ENCODE peak calls at places on chromosomes 5 and 9, in five cellular contexts. N, V, Z, W and E are unnamed samples. For H3K4me1, the result is how much of the 10 kb centered on the place peaks cover.

GRCh38 chr9:3894764-3895163 is 369.0 kb upstream of the RFX3 start:
- DNase-seq in N (no peak), W (no peak), V (peak), Z (no peak), E (no peak)

GRCh38 chr5:137370096-137370495 is 129.0 kb downstream of the SPOCK1 start:
- DNase-seq in W (no peak), V (peak), N (no peak), Z (no peak), E (no peak)

GRCh38 chr9:132683873-132684272 is 13.6 kb downstream of the GTF3C4 start:
- DNase-seq in W (no peak), Z (no peak), V (no peak), N (no peak), E (no peak)

GRCh38 chr5:61597684-61598083 is 265.6 kb downstream of the ZSWIM6 start:
- DNase-seq in N (no peak), V (no peak), W (no peak), Z (no peak), E (no peak)

GRCh38 chr5:112921031-112921832 is 795 bp downstream of the REEP5 start:
- DNase-seq in W (peak), Z (peak), N (peak), V (peak), E (peak)

GRCh38 chr9:112037281-112038016 is 137.6 kb downstream of the SUSD1 start:
- DNase-seq in W (no peak), V (peak), N (peak), Z (no peak), E (peak)

GRCh38 chr9:39588056-39588814 is 232.8 kb downstream of the SPATA31A1 start:
- DNase-seq in V (no peak), Z (no peak), W (no peak), N (no peak), E (no peak)

GRCh38 chr9:5947912-5948311 is 57.2 kb downstream of the MLANA start:
- DNase-seq in V (no peak), N (no peak), Z (no peak), W (peak), E (no peak)

GRCh38 chr9:113634597-113635515 is 171.3 kb downstream of the RGS3 start:
- DNase-seq in W (peak), N (no peak), Z (peak), V (no peak), E (no peak)

GRCh38 chr5:75992677-75993582 is 90.3 kb upstream of the SV2C start:
- DNase-seq in N (no peak), W (no peak), Z (no peak), V (no peak), E (no peak)

GRCh38 chr5:116733995-116734716 is 159.5 kb upstream of the SEMA6A start:
- DNase-seq in W (peak), V (no peak), Z (no peak), N (no peak), E (no peak)

GRCh38 chr9:97293207-97293721 is 14.2 kb upstream of the CCDC180 start:
- DNase-seq in W (peak), N (no peak), Z (peak), V (peak), E (no peak)

GRCh38 chr5:82735160-82735789 is 341.9 kb downstream of the TMEM167A start:
- DNase-seq in Z (no peak), V (no peak), N (no peak), W (no peak), E (no peak)

GRCh38 chr9:98097836-98098235 is 21.2 kb downstream of the TRIM14 start:
- DNase-seq in W (no peak), Z (no peak), N (peak), V (no peak), E (peak)

GRCh38 chr9:91465420-91465819 is 41.8 kb upstream of the NFIL3 start:
- DNase-seq in N (no peak), V (peak), W (no peak), Z (no peak), E (no peak)

GRCh38 chr5:56910123-56910951 is 941 bp downstream of the SETD9 start:
- DNase-seq in W (peak), N (no peak), V (peak), Z (peak), E (no peak)

GRCh38 chr5:157710887-157711286 is 20.3 kb upstream of the THG1L start:
- DNase-seq in Z (no peak), N (no peak), V (peak), W (no peak), E (no peak)

GRCh38 chr9:976805-977360 is 428 bp downstream of the DMRT3 start:
- DNase-seq in W (peak), Z (no peak), V (no peak), N (no peak), E (no peak)

GRCh38 chr9:83068414-83068813 is 5.5 kb upstream of the RASEF start:
- DNase-seq in N (no peak), W (no peak), V (no peak), Z (no peak), E (no peak)

GRCh38 chr5:176521286-176521685 is 15.9 kb downstream of the RNF44 start:
- DNase-seq in V (no peak), N (no peak), W (no peak), Z (no peak), E (no peak)

GRCh38 chr5:56481998-56482698 is 249.0 kb upstream of the ANKRD55 start:
- DNase-seq in N (no peak), W (no peak), Z (no peak), V (peak), E (no peak)

GRCh38 chr5:31770157-31770556 is 131.2 kb downstream of the PDZD2 start:
- DNase-seq in V (no peak), W (peak), Z (no peak), N (no peak), E (no peak)

GRCh38 chr9:70477907-70478480 is 63.5 kb upstream of the KLF9 start:
- DNase-seq in Z (no peak), V (no peak), W (no peak), N (no peak), E (no peak)

GRCh38 chr9:98551511-98552286 is 157.0 kb downstream of the GABBR2 start:
- DNase-seq in V (peak), N (no peak), Z (no peak), W (peak), E (no peak)

GRCh38 chr9:74642376-74642775 is 145.2 kb downstream of the RORB start:
- DNase-seq in N (no peak), W (no peak), Z (no peak), V (no peak), E (no peak)

GRCh38 chr5:151151793-151152192 is 5.8 kb downstream of the ANXA6 start:
- DNase-seq in N (no peak), Z (peak), W (no peak), V (peak), E (no peak)

GRCh38 chr5:119402555-119402954 is 46.7 kb downstream of the TNFAIP8 start:
- DNase-seq in W (peak), V (no peak), N (no peak), Z (no peak), E (no peak)

GRCh38 chr5:42948961-42949347 is 91.2 kb downstream of the ANXA2R start:
- DNase-seq in V (peak), W (no peak), Z (no peak), N (no peak), E (no peak)

GRCh38 chr5:111747336-111747735 is 9.7 kb downstream of the NREP start:
- DNase-seq in Z (no peak), W (no peak), V (peak), N (no peak), E (no peak)

GRCh38 chr9:95083086-95083768 is 234.3 kb downstream of the FANCC start:
- DNase-seq in V (no peak), W (no peak), Z (no peak), N (no peak), E (no peak)

GRCh38 chr9:95082401-95083084 is 235.0 kb downstream of the FANCC start:
- DNase-seq in N (no peak), W (no peak), V (no peak), Z (peak), E (no peak)

GRCh38 chr9:95085861-95086563 is 231.5 kb downstream of the FANCC start:
- DNase-seq in Z (no peak), V (no peak), N (no peak), W (no peak), E (no peak)

GRCh38 chr9:95085036-95085770 is 232.3 kb downstream of the FANCC start:
- DNase-seq in V (no peak), Z (no peak), W (no peak), N (no peak), E (no peak)

DNA sequence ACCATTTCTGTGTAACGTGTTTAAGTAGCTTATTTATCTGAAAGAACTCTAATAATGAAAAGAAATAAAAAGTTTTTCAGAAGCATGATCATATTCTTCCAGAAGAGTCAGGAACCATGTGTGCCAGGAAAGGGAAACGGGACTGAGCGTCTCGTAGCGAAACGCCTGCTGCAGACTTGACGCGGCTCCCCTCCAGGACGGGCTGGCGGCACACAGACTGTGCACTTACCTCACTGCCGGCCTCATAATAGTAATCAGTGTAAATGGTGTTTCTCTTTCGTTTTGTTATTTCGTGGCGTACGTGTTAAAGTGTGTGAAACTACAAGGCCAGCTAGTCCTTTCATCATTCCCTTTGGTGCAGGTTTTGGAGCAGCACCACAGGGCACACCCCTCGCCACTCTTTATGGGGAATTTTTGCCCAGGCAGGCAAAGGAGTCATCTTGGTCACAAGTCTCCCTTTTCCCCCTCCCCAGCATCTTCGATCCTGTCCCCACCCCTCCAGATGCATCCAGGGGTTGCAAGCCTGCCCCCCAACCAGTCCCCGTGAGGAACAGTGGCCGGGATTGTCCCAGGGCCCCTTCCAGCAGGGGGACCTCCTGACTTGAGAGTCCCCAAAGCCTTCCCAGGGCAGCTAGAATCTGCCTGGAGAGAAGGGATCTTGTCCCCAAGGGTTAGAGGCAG is 233.1 kb downstream of the FANCC start:
- DNase-seq in N (no peak), Z (no peak), V (no peak), W (no peak), E (no peak)
- H3K27ac ChIP-seq in N (no peak), Z (peak), V (no peak), W (no peak), E (no peak)

GRCh38 chr9:128687453-128687852 is 1.6 kb upstream of the SET start:
- DNase-seq in W (no peak), Z (no peak), V (no peak), N (no peak), E (no peak)
- H3K4me3 ChIP-seq in W (no peak), Z (no peak), V (no peak), N (no peak), E (no peak)

DNA sequence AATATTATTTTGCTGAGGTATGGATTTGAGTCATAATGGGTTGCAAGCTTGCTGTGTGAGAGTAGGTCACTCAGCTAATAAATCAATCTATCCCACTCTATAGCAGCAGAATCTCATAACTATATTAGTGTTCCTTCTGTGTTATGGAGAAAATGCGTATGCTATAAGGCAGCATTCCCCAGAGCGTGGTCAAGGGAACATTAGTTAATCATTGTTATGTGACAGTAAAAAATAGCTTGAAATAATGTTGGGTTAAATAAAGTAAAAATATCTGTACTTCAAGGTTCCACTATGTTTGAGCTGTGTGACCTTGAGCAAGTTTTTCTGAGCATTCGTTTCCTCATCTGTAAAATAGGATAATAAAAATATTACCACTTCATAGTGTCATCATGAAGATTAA is 7.8 kb downstream of the TRIM32 start:
- DNase-seq in N (no peak), Z (no peak), V (no peak), W (no peak), E (no peak)
- H3K4me1 ChIP-seq in N (under half), Z (under half), V (half or more), W (under half), E (under half)

DNA sequence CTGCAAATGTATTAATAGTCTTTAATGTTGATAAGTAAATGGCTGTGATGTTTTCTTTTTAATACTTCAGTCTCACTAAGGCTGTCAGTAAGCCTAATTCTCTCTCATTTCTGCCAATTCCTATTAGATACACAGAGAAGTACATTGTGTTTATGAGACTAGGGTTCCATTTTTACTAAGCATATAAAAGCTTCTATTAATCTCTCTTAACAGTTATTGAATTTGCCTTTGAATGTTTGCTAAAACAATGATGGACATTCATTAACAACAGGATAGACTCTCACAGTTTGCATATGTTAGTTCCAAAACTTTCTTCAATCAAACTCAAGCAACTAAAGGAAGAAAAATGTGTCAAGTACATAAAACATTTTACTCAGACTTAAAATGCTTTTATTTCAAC is 659.3 kb downstream of the TLE1 start:
- DNase-seq in V (no peak), N (no peak), W (no peak), Z (no peak), E (no peak)
- H3K27ac ChIP-seq in V (no peak), N (no peak), W (no peak), Z (no peak), E (no peak)

GRCh38 chr5:77636423-77637169 is 1.9 kb downstream of the OTP start:
- DNase-seq in V (no peak), W (peak), Z (no peak), N (no peak), E (no peak)
- H3K4me3 ChIP-seq in V (no peak), W (no peak), Z (no peak), N (no peak), E (no peak)

GRCh38 chr5:135159626-135160025 is 125.6 kb upstream of the PITX1 start:
- DNase-seq in N (no peak), W (peak), V (no peak), Z (no peak), E (no peak)

GRCh38 chr5:135158982-135159381 is 125.0 kb upstream of the PITX1 start:
- DNase-seq in N (no peak), V (no peak), Z (no peak), W (peak), E (no peak)

GRCh38 chr5:135157421-135158314 is 123.6 kb upstream of the PITX1 start:
- DNase-seq in Z (no peak), N (no peak), W (peak), V (no peak), E (no peak)

GRCh38 chr5:135158315-135158697 is 124.3 kb upstream of the PITX1 start:
- DNase-seq in W (no peak), V (no peak), Z (no peak), N (no peak), E (no peak)

GRCh38 chr5:135160036-135160675 is 126.1 kb upstream of the PITX1 start:
- DNase-seq in V (no peak), W (peak), Z (no peak), N (no peak), E (no peak)
- H3K4me1 ChIP-seq in V (under half), W (under half), Z (under half), N (under half), E (under half)

DNA sequence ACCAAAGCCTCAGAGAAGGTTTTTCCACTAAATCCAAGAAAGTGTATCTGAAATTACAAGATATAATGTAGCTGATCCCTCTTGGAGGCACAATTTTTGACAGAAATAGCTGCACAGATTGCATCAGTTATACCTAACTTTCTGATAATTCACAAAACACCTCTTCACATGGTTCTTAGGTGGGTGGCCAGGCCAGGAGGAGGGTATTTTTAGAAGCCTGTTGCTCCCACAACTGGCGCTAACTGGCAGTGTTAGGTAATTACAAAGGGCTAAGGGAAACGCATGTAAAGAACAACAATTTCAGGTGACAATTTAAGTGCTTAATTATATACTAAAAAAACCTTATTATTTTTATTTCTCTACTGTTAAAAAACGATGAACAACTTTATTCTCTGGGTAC is 247.9 kb downstream of the BNC2 start:
- DNase-seq in W (no peak), N (no peak), V (no peak), Z (no peak), E (no peak)
- H3K27ac ChIP-seq in W (no peak), N (no peak), V (no peak), Z (no peak), E (no peak)

GRCh38 chr5:54691644-54692043 is 174.1 kb downstream of the SNX18 start:
- DNase-seq in Z (no peak), N (no peak), W (no peak), V (no peak), E (no peak)
- H3K4me3 ChIP-seq in Z (no peak), N (no peak), W (no peak), V (no peak), E (no peak)

GRCh38 chr9:136947955-136948510 is 3.0 kb downstream of the C8G start:
- DNase-seq in W (peak), Z (no peak), V (peak), N (no peak), E (no peak)
- H3K4me1 ChIP-seq in W (under half), Z (under half), V (under half), N (under half), E (under half)

DNA sequence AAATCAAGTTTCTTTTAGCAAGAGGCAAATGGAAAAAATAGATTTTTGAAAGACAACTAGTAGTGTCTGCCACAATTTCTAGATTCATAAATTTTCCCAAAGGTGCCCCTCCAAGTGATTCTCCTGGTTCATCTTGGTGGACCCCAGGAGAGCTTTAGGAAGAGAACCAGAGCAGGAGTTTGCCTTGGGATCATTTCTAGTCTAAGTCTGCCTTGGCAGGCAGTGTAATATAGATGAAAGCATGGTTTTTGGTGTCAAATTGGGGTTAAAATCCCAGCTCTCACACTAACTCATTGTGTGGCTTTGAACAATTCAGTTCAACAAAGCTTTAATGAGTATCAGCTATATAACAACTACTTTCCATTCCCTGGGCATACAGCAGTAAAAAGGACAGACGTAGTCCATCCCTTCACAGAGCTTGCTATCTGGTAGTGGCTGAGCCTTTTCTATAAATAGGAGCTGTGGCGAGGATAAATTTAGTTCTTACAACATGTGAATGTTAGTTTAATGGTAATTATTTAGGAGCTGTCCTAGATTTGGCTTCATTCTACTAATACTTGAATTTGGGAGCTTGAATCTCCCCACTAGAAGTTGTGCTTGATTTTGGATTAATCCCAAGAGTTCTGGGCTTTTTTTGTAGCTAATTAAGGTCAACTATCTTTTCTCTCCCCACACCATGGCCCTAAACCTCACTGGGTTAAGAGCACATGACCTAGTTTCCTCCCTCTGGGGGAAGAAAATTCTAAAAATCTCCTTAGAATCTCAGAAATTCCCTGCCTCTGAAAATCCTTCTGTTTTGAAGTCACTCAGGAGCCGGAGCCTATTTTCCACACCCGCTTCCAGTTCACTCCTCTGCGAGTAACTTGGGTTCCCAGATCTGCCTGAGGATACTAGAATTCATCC is 197.8 kb downstream of the PCSK1 start:
- DNase-seq in Z (no peak), N (no peak), V (no peak), W (no peak), E (no peak)
- H3K27ac ChIP-seq in Z (peak), N (no peak), V (peak), W (no peak), E (no peak)